ENCODE peak calls at places on chromosome 15, in seven cellular contexts. P, I, Y, S, G, J and E are unnamed samples.
A peak's percentile ranks its signal among the peaks of the same experiment; 100 is the strongest.

GRCh38 chr15:71186267-71186666 is 71.0 kb downstream of the THSD4 start:
- DNase-seq in P (no peak), I (no peak), Y (no peak), S (no peak), G (peak; percentile 45), J (no peak), E (no peak)

GRCh38 chr15:25736451-25736850 is 126.7 kb downstream of the ATP10A start:
- DNase-seq in P (no peak), I (no peak), Y (no peak), S (no peak), G (no peak), J (no peak), E (no peak)

GRCh38 chr15:59501531-59502113 is 63.6 kb downstream of the FAM81A start:
- DNase-seq in P (peak; percentile 47), I (peak; percentile 76), Y (no peak), S (no peak), G (no peak), J (peak; percentile 44), E (no peak)

GRCh38 chr15:46129145-46129544 is 494.3 kb downstream of the SQOR start:
- DNase-seq in P (no peak), I (no peak), Y (no peak), S (no peak), G (no peak), J (no peak), E (no peak)

GRCh38 chr15:58355352-58355964 is 76.3 kb upstream of the LIPC start:
- DNase-seq in P (no peak), I (no peak), Y (no peak), S (no peak), G (no peak), J (no peak), E (no peak)

GRCh38 chr15:31974154-31974794 is 56.0 kb upstream of the CHRNA7 start:
- DNase-seq in P (no peak), I (no peak), Y (no peak), S (no peak), G (no peak), J (no peak), E (no peak)

GRCh38 chr15:51424780-51425179 is 83.3 kb downstream of the GLDN start:
- DNase-seq in P (no peak), I (no peak), Y (no peak), S (no peak), G (no peak), J (no peak), E (no peak)

GRCh38 chr15:60761505-60761845 is 282.5 kb upstream of the ICE2 start:
- DNase-seq in P (no peak), I (no peak), Y (no peak), S (no peak), G (no peak), J (no peak), E (no peak)

GRCh38 chr15:50227076-50227475 is 38.5 kb downstream of the HDC start:
- DNase-seq in P (peak; percentile 36), I (no peak), Y (no peak), S (no peak), G (no peak), J (no peak), E (no peak)

GRCh38 chr15:92159906-92160841 is 233.5 kb upstream of the ST8SIA2 start:
- DNase-seq in P (no peak), I (no peak), Y (no peak), S (no peak), G (no peak), J (no peak), E (no peak)